ENCODE peak calls at places on chromosomes 13 and 19, in five cellular contexts. X is kidney epithelial cell; Z is heart right ventricle; G is T-helper 17 cell; Q is activated CD4-positive, alpha-beta T cell treated with anti-CD3 and anti-CD28 coated beads for 24 hours. D is an unnamed sample.

GRCh38 chr19:1840541-1841115 is 7.7 kb downstream of the REXO1 start:
- DNase-seq in G (no peak), X (no peak), Z (peak), Q (no peak), D (no peak)

GRCh38 chr19:2474232-2475017 is 1.5 kb upstream of the GADD45B start:
- DNase-seq in G (peak), X (no peak), Q (peak), Z (peak), D (peak)

GRCh38 chr19:898663-899062 is 5.4 kb downstream of the RNU6-9 start:
- DNase-seq in X (no peak), G (no peak), Q (no peak), Z (no peak), D (no peak)

GRCh38 chr19:27796073-27796472 is 1416.9 kb downstream of the UQCRFS1 start:
- DNase-seq in G (no peak), X (no peak), Q (no peak), Z (no peak), D (no peak)

GRCh38 chr13:92158335-92158734 is 759.9 kb downstream of the GPC5 start:
- DNase-seq in X (peak), Q (no peak), G (no peak), Z (no peak), D (no peak)

GRCh38 chr13:82330499-82330898 is 1551.8 kb downstream of the SLITRK1 start:
- DNase-seq in X (no peak), Z (no peak), G (no peak), Q (no peak), D (no peak)

GRCh38 chr13:40189885-40190655 is 476.4 kb downstream of the FOXO1 start:
- DNase-seq in X (no peak), Z (no peak), Q (no peak), G (no peak), D (no peak)

GRCh38 chr19:47210689-47211316 is 20.2 kb downstream of the BBC3 start:
- DNase-seq in Q (peak), Z (peak), X (no peak), G (peak), D (peak)

GRCh38 chr19:29507081-29507860 is 18.5 kb upstream of the VSTM2B start:
- DNase-seq in Z (no peak), X (no peak), G (no peak), Q (no peak), D (no peak)

GRCh38 chr19:12163841-12164240 is 945 bp downstream of the ZNF136 start:
- DNase-seq in Z (no peak), Q (no peak), X (no peak), G (no peak), D (no peak)

GRCh38 chr13:31803327-31803726 is 64.0 kb downstream of the RXFP2 start:
- DNase-seq in Q (no peak), Z (no peak), G (no peak), X (no peak), D (no peak)

GRCh38 chr19:44824758-44825157 is 15.9 kb downstream of the BCAM start:
- DNase-seq in Z (no peak), Q (no peak), G (no peak), X (no peak), D (no peak)

GRCh38 chr19:17328517-17329060 is 6.1 kb downstream of the ANO8 start:
- DNase-seq in X (no peak), Z (no peak), Q (no peak), G (peak), D (no peak)

GRCh38 chr19:41226053-41226873 is 7.2 kb downstream of the AXL start:
- DNase-seq in Q (peak), Z (peak), X (no peak), G (peak), D (peak)

GRCh38 chr19:38024991-38025716 is 118.1 kb downstream of the SIPA1L3 start:
- DNase-seq in G (no peak), X (no peak), Z (no peak), Q (no peak), D (no peak)

GRCh38 chr13:98222081-98222554 is 45.0 kb upstream of the RNF113B start:
- DNase-seq in Z (no peak), G (no peak), Q (no peak), X (no peak), D (no peak)

GRCh38 chr19:33459691-33460090 is 61.9 kb downstream of the PEPD start:
- DNase-seq in Q (no peak), G (no peak), Z (no peak), X (no peak), D (no peak)

GRCh38 chr19:41413947-41414346 is 13.2 kb downstream of the B3GNT8 start:
- DNase-seq in G (no peak), Z (no peak), Q (no peak), X (no peak), D (no peak)

GRCh38 chr13:24500977-24501376 is 11.6 kb downstream of the PARP4 start:
- DNase-seq in G (no peak), Q (no peak), Z (no peak), X (no peak), D (peak)

GRCh38 chr19:1042689-1043511 is 3.0 kb downstream of the ABCA7 start:
- DNase-seq in G (no peak), Q (no peak), X (no peak), Z (no peak), D (no peak)

GRCh38 chr13:78679329-78679728 is 20.4 kb upstream of the OBI1 start:
- DNase-seq in Z (no peak), X (no peak), G (no peak), Q (no peak), D (no peak)

GRCh38 chr19:7595466-7596133 is at the start of gene CAMSAP3:
- DNase-seq in G (peak), Q (peak), X (no peak), Z (no peak), D (no peak)

GRCh38 chr19:44111910-44112463 is 1.2 kb upstream of the ZNF225 start:
- DNase-seq in Q (no peak), G (no peak), Z (no peak), X (peak), D (peak)

GRCh38 chr13:35866801-35867200 is 264.4 kb downstream of the DCLK1 start:
- DNase-seq in X (no peak), G (no peak), Q (no peak), Z (peak), D (no peak)

GRCh38 chr13:35720290-35720689 is 243.8 kb upstream of the MAB21L1 start:
- DNase-seq in Q (no peak), G (no peak), Z (no peak), X (no peak), D (no peak)

GRCh38 chr13:61275251-61275650 is 140.4 kb downstream of the PCDH20 start:
- DNase-seq in G (no peak), X (no peak), Q (no peak), Z (no peak), D (no peak)

GRCh38 chr19:4217429-4218264 is 11.7 kb upstream of the EBI3 start:
- DNase-seq in Q (no peak), G (no peak), Z (no peak), X (no peak), D (no peak)

GRCh38 chr13:44843403-44843802 is 145.9 kb downstream of the NUFIP1 start:
- DNase-seq in Q (no peak), G (no peak), X (no peak), Z (no peak), D (no peak)

GRCh38 chr19:11530432-11530831 is 1.5 kb upstream of the ECSIT start:
- DNase-seq in Z (peak), G (no peak), X (no peak), Q (no peak), D (no peak)

GRCh38 chr13:113584205-113584869 is at the start of gene TFDP1:
- DNase-seq in Z (peak), Q (peak), X (no peak), G (peak), D (peak)

GRCh38 chr13:88417801-88418200 is 746.6 kb downstream of the SLITRK5 start:
- DNase-seq in Z (no peak), Q (no peak), X (no peak), G (no peak), D (no peak)

D was measured in amniotic stem cell.